ENCODE peak calls at places on chromosomes 11 and 22, in five cellular contexts. J is activated CD4-positive, alpha-beta T cell treated with anti-CD3 and anti-CD28 coated beads for 24 hours; Z is NCI-H1105; U is myocyte; V is HT1080. C is an unnamed sample.

GRCh38 chr11:62958547-62959071 is 26.2 kb downstream of the SLC22A6 start:
- DNase-seq in Z (no peak), J (no peak), V (peak; percentile 38), U (peak; percentile 79), C (peak; percentile 46)

GRCh38 chr22:49433044-49433443 is 394.6 kb downstream of the BRD1 start:
- DNase-seq in J (no peak), V (no peak), Z (no peak), U (no peak), C (no peak)

GRCh38 chr11:76655466-76656086 is 15.0 kb downstream of the LRRC32 start:
- DNase-seq in J (no peak), V (no peak), U (no peak), Z (no peak), C (no peak)

GRCh38 chr11:113389288-113389687 is 1.7 kb downstream of the ANKK1 start:
- DNase-seq in Z (no peak), V (no peak), U (no peak), J (no peak), C (no peak)

GRCh38 chr11:93958991-93959390 is 62.2 kb upstream of the HEPHL1 start:
- DNase-seq in Z (peak; percentile 32), V (no peak), U (no peak), J (no peak), C (no peak)

GRCh38 chr11:61890536-61891330 is 612 bp downstream of the FADS3 start:
- DNase-seq in V (peak; percentile 79), Z (no peak), U (peak; percentile 96), J (peak; percentile 20), C (peak; percentile 76)

GRCh38 chr11:1038921-1039320 is 2.4 kb upstream of the MUC6 start:
- DNase-seq in V (no peak), J (no peak), U (no peak), Z (no peak), C (no peak)

GRCh38 chr22:31075961-31076360 is 5.2 kb upstream of the SMTN start:
- DNase-seq in Z (no peak), V (no peak), J (no peak), U (peak; percentile 68), C (peak; percentile 87)

GRCh38 chr11:78424334-78425270 is 7.0 kb upstream of the GAB2 start:
- DNase-seq in U (peak; percentile 21), J (no peak), V (no peak), Z (no peak), C (no peak)

GRCh38 chr11:28703371-28703770 is 595.2 kb downstream of the METTL15 start:
- DNase-seq in U (no peak), J (no peak), V (no peak), Z (no peak), C (no peak)

GRCh38 chr11:97610854-97611253 is 1221.0 kb downstream of the JRKL start:
- DNase-seq in V (no peak), Z (no peak), J (no peak), U (no peak), C (no peak)

GRCh38 chr11:120869516-120870011 is 154.3 kb upstream of the TBCEL start:
- DNase-seq in V (no peak), Z (no peak), J (no peak), U (no peak), C (peak; percentile 21)